ENCODE peak calls at places on chromosomes 4 and X, in nine cellular contexts. U is Calu3, T is iPS-NIHi11, Y is HEK293T, B is KG1, H is kidney tubule cell, V is mesothelial cell of epicardium, F is SHP77, L is DMS79 treated with DMSO at 0.1 percent for 48 hours. D is an unnamed sample.

GRCh38 chrX:52217494-52218160 is 32.9 kb downstream of the MAGED4 start:
- DNase-seq in L (no peak), H (no peak), T (peak), F (no peak), B (no peak), Y (no peak), U (no peak), V (no peak), D (no peak)

GRCh38 chr4:122329876-122330595 is 48.8 kb upstream of the ADAD1 start:
- DNase-seq in Y (no peak), F (no peak), U (no peak), V (no peak), B (no peak), T (no peak), L (no peak), H (peak), D (no peak)

GRCh38 chr4:38983756-38984647 is 48.2 kb downstream of the TMEM156 start:
- DNase-seq in F (no peak), Y (no peak), B (no peak), V (no peak), U (no peak), T (no peak), H (peak), L (no peak), D (peak)

GRCh38 chrX:56600141-56600540 is 36.7 kb downstream of the UBQLN2 start:
- DNase-seq in H (no peak), Y (no peak), F (no peak), B (no peak), L (no peak), V (no peak), U (no peak), T (no peak), D (no peak)

GRCh38 chr4:4990857-4991540 is 28.3 kb downstream of the CYTL1 start:
- DNase-seq in V (no peak), Y (no peak), T (no peak), L (no peak), U (peak), B (no peak), H (peak), F (no peak), D (peak)

GRCh38 chrX:112368371-112368770 is 285.8 kb upstream of the TRPC5 start:
- DNase-seq in F (no peak), V (no peak), H (no peak), L (no peak), T (peak), U (no peak), Y (peak), B (no peak), D (no peak)

GRCh38 chrX:136694491-136695087 is 46.6 kb downstream of the CD40LG start:
- DNase-seq in H (peak), V (no peak), U (peak), B (no peak), Y (peak), T (peak), F (peak), L (peak), D (peak)

GRCh38 chr4:150211821-150212445 is 133.7 kb downstream of the DCLK2 start:
- DNase-seq in H (no peak), F (no peak), Y (no peak), B (no peak), T (no peak), V (no peak), L (no peak), U (no peak), D (no peak)

GRCh38 chr4:158020734-158021346 is 152.0 kb downstream of the GASK1B start:
- DNase-seq in H (peak), Y (no peak), T (no peak), V (no peak), F (no peak), B (no peak), U (no peak), L (no peak), D (peak)

GRCh38 chr4:3219761-3220481 is 29.0 kb upstream of the MSANTD1 start:
- DNase-seq in V (no peak), B (no peak), U (no peak), L (no peak), Y (no peak), F (no peak), H (peak), T (no peak), D (no peak)

GRCh38 chr4:38026138-38026740 is 66.0 kb downstream of the PTTG2 start:
- DNase-seq in F (no peak), Y (no peak), H (no peak), T (no peak), B (no peak), L (no peak), U (no peak), V (no peak), D (no peak)

GRCh38 chrX:134480061-134480460 is 20.1 kb downstream of the HPRT1 start:
- DNase-seq in L (no peak), U (no peak), B (no peak), V (no peak), T (no peak), F (no peak), Y (no peak), H (peak), D (no peak)

GRCh38 chr4:40811886-40812857 is 62.4 kb downstream of the NSUN7 start:
- DNase-seq in T (no peak), Y (no peak), L (no peak), V (no peak), H (no peak), B (no peak), F (no peak), U (no peak), D (no peak)

GRCh38 chr4:182555997-182556418 is 312.8 kb downstream of the TENM3 start:
- DNase-seq in T (peak), L (peak), Y (peak), F (no peak), U (no peak), H (peak), V (no peak), B (no peak), D (no peak)

GRCh38 chr4:113474017-113474416 is 287.5 kb downstream of the CAMK2D start:
- DNase-seq in F (no peak), H (peak), Y (no peak), U (no peak), T (no peak), V (no peak), B (no peak), L (no peak), D (no peak)

GRCh38 chr4:22129454-22130075 is 181.0 kb upstream of the KCNIP4 start:
- DNase-seq in B (no peak), V (no peak), F (peak), Y (peak), U (peak), L (no peak), H (peak), T (peak), D (peak)